ENCODE peak calls at places on chromosomes 5 and 9, in six cellular contexts. H is BE2C, A is epithelial cell of esophagus, Q is fibroblast of mammary gland, B is AG09319, G is endothelial cell. V is an unnamed sample.

GRCh38 chr9:38110476-38110875 is 41.4 kb upstream of the SHB start:
- DNase-seq in H (no peak), A (no peak), Q (no peak), B (no peak), G (no peak), V (peak; percentile 40)

GRCh38 chr9:37191403-37192089 is 71.2 kb downstream of the ZCCHC7 start:
- DNase-seq in H (no peak), A (no peak), Q (no peak), B (no peak), G (no peak), V (no peak)

GRCh38 chr5:115477581-115477980 is 67.0 kb downstream of the FEM1C start:
- DNase-seq in H (no peak), A (no peak), Q (no peak), B (no peak), G (no peak), V (no peak)

GRCh38 chr9:121772600-121773285 is 121.3 kb downstream of the DAB2IP start:
- DNase-seq in H (peak; percentile 12), A (no peak), Q (no peak), B (no peak), G (no peak), V (no peak)

GRCh38 chr5:117246386-117246785 is 671.8 kb upstream of the SEMA6A start:
- DNase-seq in H (no peak), A (no peak), Q (no peak), B (no peak), G (no peak), V (no peak)

GRCh38 chr5:35442916-35443639 is 174.6 kb upstream of the SPEF2 start:
- DNase-seq in H (no peak), A (no peak), Q (no peak), B (no peak), G (no peak), V (no peak)

GRCh38 chr5:78819707-78820106 is 165.4 kb downstream of the ARSB start:
- DNase-seq in H (no peak), A (no peak), Q (no peak), B (no peak), G (no peak), V (no peak)

GRCh38 chr5:160390787-160391696 is 8.8 kb downstream of the FAM200C start:
- DNase-seq in H (no peak), A (peak; percentile 29), Q (peak; percentile 34), B (no peak), G (no peak), V (no peak)

GRCh38 chr5:81297531-81297930 is 3.9 kb upstream of the ZCCHC9 start:
- DNase-seq in H (no peak), A (no peak), Q (no peak), B (no peak), G (no peak), V (no peak)

GRCh38 chr9:77218612-77219011 is 41.3 kb downstream of the VPS13A start:
- DNase-seq in H (no peak), A (peak; percentile 65), Q (peak; percentile 79), B (no peak), G (no peak), V (no peak)

GRCh38 chr9:89664896-89665329 is 60.1 kb downstream of the GADD45G start:
- DNase-seq in H (no peak), A (peak; percentile 34), Q (no peak), B (no peak), G (no peak), V (no peak)

GRCh38 chr5:158162479-158162878 is 303.5 kb upstream of the CLINT1 start:
- DNase-seq in H (no peak), A (no peak), Q (no peak), B (no peak), G (no peak), V (no peak)

GRCh38 chr5:158166424-158166823 is 307.5 kb upstream of the CLINT1 start:
- DNase-seq in H (no peak), A (no peak), Q (no peak), B (no peak), G (no peak), V (no peak)

GRCh38 chr5:158164648-158165047 is 305.7 kb upstream of the CLINT1 start:
- DNase-seq in H (no peak), A (no peak), Q (no peak), B (no peak), G (no peak), V (no peak)

GRCh38 chr5:158163836-158164572 is 305.1 kb upstream of the CLINT1 start:
- DNase-seq in H (no peak), A (no peak), Q (peak; percentile 35), B (no peak), G (no peak), V (no peak)

DNA sequence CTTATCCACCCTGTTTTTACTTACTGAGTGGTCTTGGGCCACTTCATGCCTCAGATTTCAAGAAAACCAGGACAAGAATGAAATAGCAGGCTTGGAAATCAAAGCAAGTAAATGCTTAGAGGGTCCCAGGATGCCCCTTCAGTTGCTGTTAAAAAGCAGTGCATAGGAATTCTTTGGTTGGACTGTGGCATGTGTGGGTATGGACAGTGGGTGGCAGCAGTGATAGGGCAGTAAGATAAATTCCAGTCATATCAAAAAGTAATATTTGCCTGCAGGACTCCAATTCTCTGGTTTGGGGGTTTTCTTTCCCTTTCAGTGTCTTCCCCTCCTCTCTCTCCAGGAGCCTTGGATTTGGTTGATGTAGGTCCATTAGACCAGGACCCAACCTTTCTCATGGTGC is 306.7 kb upstream of the CLINT1 start:
- DNase-seq in H (no peak), A (no peak), Q (no peak), B (no peak), G (no peak), V (no peak)
- TF ChIP-seq CTCF in H (no peak), A (no peak), Q (peak; percentile 9), B (no peak), G (no peak), V (peak; percentile 39)

GRCh38 chr5:74212336-74212735 is 428.2 kb downstream of the ENC1 start:
- DNase-seq in H (peak; percentile 47), A (peak; percentile 51), Q (peak; percentile 50), B (no peak), G (peak; percentile 41), V (no peak)
- TF ChIP-seq CTCF in H (peak; percentile 65), A (no peak), Q (peak; percentile 65), B (peak; percentile 40), G (peak; percentile 41), V (peak; percentile 40)

DNA sequence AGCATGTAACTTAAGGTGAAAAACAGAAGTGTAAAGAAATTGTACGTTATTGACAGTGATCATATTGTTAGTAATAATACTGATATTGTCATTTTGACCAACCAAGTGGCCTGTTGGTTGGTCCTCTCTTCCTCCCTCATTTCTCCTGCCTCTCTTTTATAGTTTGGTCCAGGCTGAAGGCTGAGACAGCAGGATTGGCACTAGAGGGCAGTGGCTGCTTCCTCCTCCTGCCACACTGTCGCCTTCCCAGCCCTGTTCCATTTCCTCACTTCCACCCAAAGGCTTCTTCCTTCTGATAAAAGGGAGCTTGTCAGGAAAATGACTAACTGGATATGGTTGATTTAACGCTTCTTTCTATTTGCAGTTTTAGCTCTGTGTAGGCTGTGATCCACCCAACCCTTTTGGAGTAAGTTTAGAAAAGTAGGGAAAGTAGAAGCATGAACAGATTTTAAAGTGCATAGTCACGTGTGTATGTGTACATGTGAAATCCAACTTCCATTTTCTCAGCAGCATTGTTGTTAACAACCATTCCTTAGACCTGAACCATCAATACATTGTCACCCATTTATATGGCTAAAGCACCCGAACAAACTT is 35.6 kb downstream of the PTCD2 start:
- DNase-seq in H (peak; percentile 53), A (peak; percentile 54), Q (peak; percentile 38), B (peak; percentile 5), G (peak; percentile 31), V (no peak)
- TF ChIP-seq CTCF in H (peak; percentile 82), A (peak; percentile 74), Q (peak; percentile 41), B (peak; percentile 60), G (no peak), V (peak; percentile 75)

GRCh38 chr9:136242908-136243525 is 2.6 kb downstream of the QSOX2 start:
- DNase-seq in H (peak; percentile 37), A (peak; percentile 38), Q (no peak), B (no peak), G (no peak), V (no peak)
- TF ChIP-seq CTCF in H (peak; percentile 43), A (peak; percentile 11), Q (no peak), B (no peak), G (no peak), V (no peak)

GRCh38 chr5:136056336-136056735 is 27.5 kb downstream of the TGFBI start:
- DNase-seq in H (no peak), A (no peak), Q (no peak), B (no peak), G (no peak), V (no peak)

GRCh38 chr5:136058972-136059354 is 30.2 kb downstream of the TGFBI start:
- DNase-seq in H (no peak), A (no peak), Q (no peak), B (no peak), G (no peak), V (no peak)

GRCh38 chr5:136057401-136057951 is 28.7 kb downstream of the TGFBI start:
- DNase-seq in H (no peak), A (no peak), Q (peak; percentile 61), B (no peak), G (no peak), V (no peak)

GRCh38 chr5:136056771-136057335 is 28.1 kb downstream of the TGFBI start:
- DNase-seq in H (no peak), A (no peak), Q (no peak), B (no peak), G (no peak), V (no peak)

DNA sequence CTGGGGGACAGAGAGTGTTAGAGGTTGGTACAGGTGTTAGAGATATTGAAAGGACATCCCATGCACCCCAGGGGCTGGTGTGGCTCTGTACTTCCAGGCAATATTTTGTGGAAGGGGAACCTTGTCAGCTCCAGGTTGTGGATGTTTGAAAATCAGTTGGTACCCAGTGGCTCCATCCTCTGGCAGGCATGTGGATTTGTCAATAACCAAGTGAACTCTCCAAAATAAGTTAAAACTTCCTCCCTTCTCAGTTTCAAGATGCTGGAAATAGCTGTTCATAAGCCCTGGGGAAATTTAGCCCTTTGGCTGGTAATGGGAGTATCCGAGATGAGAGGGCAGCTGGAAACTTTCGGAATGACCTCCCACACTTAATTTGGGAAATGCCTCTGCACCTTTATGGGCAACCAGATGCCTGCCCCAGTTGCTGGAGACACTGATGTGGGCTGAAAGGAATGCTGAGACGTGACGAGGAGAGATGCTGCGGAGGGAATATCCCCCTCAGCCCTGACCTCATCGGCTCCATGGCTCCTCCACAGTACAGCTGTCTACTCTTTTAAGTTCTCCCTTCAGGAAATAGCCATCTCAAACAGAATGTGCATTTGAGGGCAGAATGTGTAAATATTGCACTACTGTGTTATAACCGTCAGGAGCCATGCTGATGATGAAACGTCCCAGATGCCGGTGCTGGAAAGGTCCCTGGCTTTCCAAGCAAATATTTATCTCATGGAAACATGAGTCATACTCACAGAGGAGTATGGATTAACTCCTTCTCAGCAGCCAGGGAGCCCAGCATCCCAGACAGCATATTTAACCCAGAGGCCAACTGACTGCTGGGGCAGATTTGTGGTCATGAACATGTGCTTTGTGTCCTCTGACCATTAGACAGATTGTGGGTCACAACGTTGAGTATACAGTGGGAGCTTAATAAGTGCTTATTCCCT is 29.5 kb downstream of the TGFBI start:
- DNase-seq in H (peak; percentile 41), A (peak; percentile 68), Q (peak; percentile 99), B (peak; percentile 89), G (peak; percentile 35), V (peak; percentile 88)
- TF ChIP-seq CTCF in H (peak; percentile 48), A (peak; percentile 41), Q (peak; percentile 58), B (peak; percentile 51), G (peak; percentile 57), V (peak; percentile 74)

GRCh38 chr5:32471784-32472183 is 27.2 kb upstream of the ZFR start:
- DNase-seq in H (no peak), A (no peak), Q (no peak), B (no peak), G (no peak), V (no peak)
- TF ChIP-seq CTCF in H (peak; percentile 36), A (no peak), Q (no peak), B (no peak), G (no peak), V (peak; percentile 16)

GRCh38 chr5:168795943-168796342 is 216.8 kb upstream of the PANK3 start:
- DNase-seq in H (no peak), A (no peak), Q (no peak), B (no peak), G (no peak), V (no peak)
- TF ChIP-seq CTCF in H (no peak), A (no peak), Q (no peak), B (no peak), G (no peak), V (no peak)